ENCODE peak calls at places on chromosome 1, in nine cellular contexts. R, N, U, M, Z, P, I, A and J are unnamed samples. For H3K36me3, the result is how much of the 10 kb centered on the place peaks cover.

GRCh38 chr1:22685675-22686074 is 25.0 kb upstream of the EPHB2 start:
- DNase-seq in P (peak), U (no peak), Z (no peak), N (no peak), A (peak), I (no peak), M (no peak), R (no peak), J (no peak)

GRCh38 chr1:186304982-186305949 is 69.8 kb downstream of the TPR start:
- DNase-seq in P (peak), Z (peak), M (no peak), N (peak), A (no peak), U (peak), R (no peak), I (peak), J (peak)

GRCh38 chr1:161771973-161772372 is 5.9 kb downstream of the ATF6 start:
- DNase-seq in U (no peak), A (no peak), Z (no peak), I (no peak), M (no peak), P (no peak), R (no peak), N (no peak), J (no peak)

GRCh38 chr1:54165146-54165545 is 12.3 kb upstream of the CDCP2 start:
- DNase-seq in M (no peak), R (no peak), I (no peak), N (no peak), P (no peak), Z (no peak), A (no peak), U (no peak), J (no peak)

GRCh38 chr1:9882296-9882944 is 27.6 kb downstream of the CTNNBIP1 start:
- DNase-seq in A (no peak), P (no peak), U (no peak), R (no peak), I (no peak), N (no peak), M (no peak), Z (no peak), J (no peak)

GRCh38 chr1:30788580-30789387 is 31.2 kb upstream of the LAPTM5 start:
- DNase-seq in R (no peak), U (no peak), A (no peak), Z (no peak), M (no peak), I (no peak), P (no peak), N (no peak), J (no peak)

GRCh38 chr1:89552481-89553194 is 28.0 kb downstream of the LRRC8B start:
- DNase-seq in P (peak), A (no peak), N (no peak), R (peak), U (no peak), M (no peak), I (peak), Z (peak), J (no peak)

GRCh38 chr1:2821373-2821955 is 20.0 kb upstream of the TTC34 start:
- DNase-seq in M (no peak), N (no peak), I (no peak), R (no peak), A (no peak), U (no peak), Z (no peak), P (no peak), J (no peak)

GRCh38 chr1:186722711-186723309 is 42.6 kb upstream of the PTGS2 start:
- DNase-seq in I (peak), A (no peak), M (peak), P (peak), U (peak), Z (peak), R (no peak), N (peak), J (no peak)

GRCh38 chr1:199122532-199123311 is 483.9 kb downstream of the PTPRC start:
- DNase-seq in A (peak), P (peak), I (peak), M (no peak), N (no peak), Z (peak), U (peak), R (no peak), J (no peak)

GRCh38 chr1:198641506-198641905 is 2.7 kb downstream of the PTPRC start:
- DNase-seq in N (no peak), I (no peak), P (peak), M (no peak), R (no peak), A (no peak), Z (no peak), U (peak), J (no peak)

GRCh38 chr1:25609921-25610320 is 6.7 kb upstream of the MAN1C1 start:
- DNase-seq in I (peak), N (no peak), Z (peak), A (no peak), M (no peak), U (no peak), P (peak), R (no peak), J (peak)

GRCh38 chr1:236354330-236355147 is 39.5 kb upstream of the EDARADD start:
- DNase-seq in U (no peak), R (no peak), I (peak), A (peak), M (no peak), N (no peak), Z (peak), P (peak), J (no peak)

GRCh38 chr1:28091043-28091781 is 2.8 kb upstream of the EYA3 start:
- DNase-seq in A (no peak), U (peak), I (peak), R (peak), Z (peak), P (peak), M (peak), N (peak), J (peak)

GRCh38 chr1:184802739-184803492 is 48.3 kb upstream of the EDEM3 start:
- DNase-seq in Z (peak), P (peak), R (no peak), A (peak), U (peak), N (no peak), I (peak), M (no peak), J (no peak)

GRCh38 chr1:223834660-223835263 is 11.0 kb downstream of the TP53BP2 start:
- DNase-seq in I (peak), A (peak), P (peak), M (no peak), N (no peak), R (no peak), Z (peak), U (peak), J (no peak)

GRCh38 chr1:217062566-217062965 is 339.3 kb upstream of the ESRRG start:
- DNase-seq in I (no peak), P (no peak), Z (no peak), N (no peak), R (no peak), M (no peak), A (no peak), U (no peak), J (no peak)

GRCh38 chr1:22105611-22106207 is 37.2 kb downstream of the WNT4 start:
- DNase-seq in I (peak), M (peak), R (no peak), Z (peak), P (peak), A (peak), U (peak), N (peak), J (no peak)

GRCh38 chr1:151739590-151740355 is 18.5 kb downstream of the RIIAD1 start:
- DNase-seq in U (peak), P (no peak), R (no peak), A (no peak), I (no peak), M (no peak), Z (no peak), N (no peak), J (peak)

GRCh38 chr1:243742814-243743213 is 107.2 kb downstream of the AKT3 start:
- DNase-seq in P (peak), M (no peak), A (peak), Z (peak), U (peak), I (peak), N (no peak), R (no peak), J (no peak)

GRCh38 chr1:201970334-201971159 is 11.9 kb upstream of the RNPEP start:
- DNase-seq in M (no peak), N (no peak), R (no peak), P (peak), U (no peak), I (peak), Z (no peak), A (peak), J (no peak)

GRCh38 chr1:204045430-204045829 is 27.5 kb upstream of the SOX13 start:
- DNase-seq in R (no peak), Z (no peak), M (no peak), I (no peak), N (no peak), A (no peak), U (no peak), P (no peak), J (no peak)

GRCh38 chr1:186188004-186188539 is 187.0 kb downstream of the TPR start:
- DNase-seq in N (no peak), Z (peak), M (no peak), A (peak), I (peak), U (peak), P (peak), R (no peak), J (no peak)

GRCh38 chr1:35717911-35718476 is 690 bp downstream of the C1orf216 start:
- DNase-seq in A (peak), I (peak), N (peak), R (no peak), P (peak), M (peak), Z (peak), U (peak), J (peak)

GRCh38 chr1:113935176-113935575 is 6.1 kb downstream of the HIPK1 start:
- DNase-seq in Z (no peak), A (no peak), I (no peak), U (no peak), P (no peak), N (no peak), M (no peak), R (no peak), J (no peak)

GRCh38 chr1:33612877-33613487 is 140.5 kb downstream of the ZSCAN20 start:
- DNase-seq in P (peak), M (peak), R (no peak), U (peak), Z (peak), A (peak), I (peak), N (peak), J (peak)

GRCh38 chr1:25996966-25997758 is 701 bp downstream of the PAFAH2 start:
- DNase-seq in N (no peak), P (peak), A (no peak), I (peak), M (peak), Z (peak), U (peak), R (peak), J (no peak)

DNA sequence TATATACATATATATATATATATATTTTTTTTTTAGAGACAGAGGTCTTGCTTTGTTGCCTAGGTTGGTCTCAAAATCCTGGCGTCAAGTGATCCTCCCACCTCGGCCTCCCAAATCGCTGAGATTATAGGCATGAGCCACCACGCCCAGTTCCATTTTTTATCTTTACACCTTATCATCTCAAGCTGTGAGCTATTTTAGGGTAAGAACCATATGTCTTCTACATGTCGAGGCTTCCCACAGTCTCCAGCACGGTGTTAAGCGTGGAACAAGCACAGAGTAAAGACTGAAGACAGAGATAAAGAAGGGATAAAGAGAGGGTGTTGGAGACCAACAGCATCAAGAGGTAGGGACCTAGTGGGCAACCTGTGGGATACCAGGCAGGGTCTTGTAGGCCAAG is 14.2 kb downstream of the ARHGEF2 start:
- DNase-seq in I (no peak), M (no peak), Z (no peak), N (no peak), P (no peak), U (no peak), R (no peak), A (no peak), J (no peak)
- H3K36me3 ChIP-seq in I (half or more), M (under half), Z (under half), N (half or more), P (half or more), U (half or more), R (half or more), A (half or more), J (half or more)

GRCh38 chr1:8323706-8324105 is 5.8 kb downstream of the SLC45A1 start:
- DNase-seq in N (no peak), Z (no peak), U (no peak), M (no peak), A (no peak), R (no peak), I (no peak), P (no peak), J (no peak)
- H3K9ac ChIP-seq in N (no peak), Z (no peak), U (no peak), M (no peak), A (no peak), R (no peak), I (no peak), P (no peak), J (no peak)

DNA sequence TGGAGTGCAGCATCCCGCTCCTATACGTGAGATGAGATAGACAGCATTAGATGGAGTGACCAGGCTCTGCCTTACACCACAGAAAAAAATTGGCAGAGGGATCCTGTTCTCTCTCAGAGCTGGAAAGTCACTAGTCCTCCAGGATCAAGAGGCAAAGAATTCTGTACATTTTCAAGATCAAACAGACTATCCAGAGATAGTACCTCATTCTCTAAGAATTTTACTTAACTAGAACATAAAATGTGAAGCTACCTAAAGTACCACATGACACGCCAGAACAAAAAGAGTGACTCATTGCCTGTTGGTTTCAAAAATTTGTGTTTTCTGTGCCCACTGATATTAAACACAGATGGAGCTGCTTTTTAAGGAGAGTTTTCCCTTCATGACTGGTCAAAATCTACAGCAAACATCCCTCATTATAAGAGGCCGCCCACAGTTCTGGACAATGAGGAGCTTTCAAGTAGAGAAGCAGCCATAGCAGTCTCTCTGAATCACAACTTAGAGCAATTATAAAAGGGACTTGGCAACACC is 32.3 kb downstream of the CD160 start:
- DNase-seq in Z (peak), P (peak), U (peak), N (no peak), A (peak), I (peak), M (no peak), R (no peak), J (no peak)
- H3K36me3 ChIP-seq in Z (under half), P (under half), U (under half), N (under half), A (under half), I (half or more), M (under half), R (under half), J (half or more)

DNA sequence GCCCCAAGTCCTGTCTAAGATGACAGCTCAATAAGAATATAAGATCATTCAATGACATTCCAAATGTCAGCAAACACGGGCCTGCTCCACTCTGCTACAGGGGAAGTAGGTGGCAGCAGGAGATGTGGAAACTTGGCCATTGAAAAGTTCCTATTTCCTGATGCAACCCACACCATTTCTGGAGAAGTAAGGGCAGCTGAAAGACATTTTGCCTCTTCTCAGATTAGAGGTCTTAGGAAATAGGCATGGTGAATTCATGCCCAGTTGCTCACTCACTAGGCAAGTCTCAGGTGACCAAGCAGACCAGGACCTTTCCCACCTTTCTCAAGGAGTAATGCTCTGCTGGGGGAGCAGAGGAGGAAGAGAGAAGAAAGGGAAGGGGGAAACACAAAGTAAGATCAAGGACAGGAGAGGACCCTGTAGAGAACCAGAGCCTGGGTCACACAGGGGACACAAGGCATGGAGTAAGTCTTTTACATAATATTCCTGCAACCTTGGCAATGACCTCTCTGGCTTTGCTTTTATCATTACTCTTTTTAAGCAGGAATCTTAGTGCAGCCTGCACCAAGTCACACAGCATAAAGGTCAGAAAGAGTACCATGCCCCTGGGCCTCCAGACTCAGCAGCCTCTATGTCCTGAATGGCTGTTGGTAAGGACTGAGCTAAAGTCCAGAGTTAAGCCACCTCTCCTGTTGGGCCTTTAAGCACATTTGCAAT is 68.9 kb downstream of the DMAP1 start:
- DNase-seq in A (no peak), I (no peak), M (no peak), Z (no peak), R (no peak), U (no peak), P (no peak), N (no peak), J (no peak)
- H3K9ac ChIP-seq in A (no peak), I (no peak), M (no peak), Z (no peak), R (no peak), U (no peak), P (no peak), N (no peak), J (no peak)

GRCh38 chr1:207789792-207790787 is 38.2 kb downstream of the CD46 start:
- DNase-seq in M (no peak), P (peak), U (peak), A (no peak), Z (no peak), R (no peak), I (peak), N (no peak), J (no peak)

GRCh38 chr1:207791290-207791689 is 39.4 kb downstream of the CD46 start:
- DNase-seq in A (no peak), Z (no peak), N (no peak), I (no peak), R (no peak), M (no peak), P (no peak), U (no peak), J (no peak)

GRCh38 chr1:207787776-207788175 is 35.9 kb downstream of the CD46 start:
- DNase-seq in M (no peak), R (no peak), N (no peak), P (peak), U (peak), A (peak), Z (no peak), I (no peak), J (no peak)

GRCh38 chr1:207793327-207793726 is 41.5 kb downstream of the CD46 start:
- DNase-seq in P (no peak), R (no peak), A (no peak), I (no peak), U (no peak), Z (no peak), M (no peak), N (no peak), J (no peak)

GRCh38 chr1:207789386-207789785 is 37.5 kb downstream of the CD46 start:
- DNase-seq in M (no peak), R (no peak), P (no peak), A (no peak), N (no peak), U (no peak), Z (no peak), I (no peak), J (no peak)
- H3K36me3 ChIP-seq in M (under half), R (under half), P (under half), A (under half), N (half or more), U (half or more), Z (under half), I (half or more), J (half or more)

GRCh38 chr1:183635112-183635605 is 424 bp downstream of the ARPC5 start:
- DNase-seq in I (no peak), N (peak), A (no peak), R (no peak), P (peak), Z (no peak), M (peak), U (no peak), J (no peak)

GRCh38 chr1:183635606-183636333 is at the start of gene ARPC5:
- DNase-seq in R (peak), A (peak), I (peak), Z (peak), N (peak), P (peak), M (peak), U (peak), J (peak)

GRCh38 chr1:183634429-183635065 is 1.0 kb downstream of the ARPC5 start:
- DNase-seq in N (no peak), M (no peak), A (no peak), U (peak), R (no peak), P (peak), I (no peak), Z (no peak), J (no peak)

GRCh38 chr1:183636783-183637182 is 1.2 kb upstream of the ARPC5 start:
- DNase-seq in N (no peak), R (no peak), U (no peak), M (no peak), A (no peak), I (no peak), P (peak), Z (no peak), J (no peak)

GRCh38 chr1:183636334-183636682 is 725 bp upstream of the ARPC5 start:
- DNase-seq in N (peak), U (no peak), A (no peak), R (no peak), M (no peak), I (no peak), Z (no peak), P (no peak), J (no peak)
- H3K9ac ChIP-seq in N (no peak), U (no peak), A (peak), R (peak), M (peak), I (peak), Z (peak), P (peak), J (no peak)

DNA sequence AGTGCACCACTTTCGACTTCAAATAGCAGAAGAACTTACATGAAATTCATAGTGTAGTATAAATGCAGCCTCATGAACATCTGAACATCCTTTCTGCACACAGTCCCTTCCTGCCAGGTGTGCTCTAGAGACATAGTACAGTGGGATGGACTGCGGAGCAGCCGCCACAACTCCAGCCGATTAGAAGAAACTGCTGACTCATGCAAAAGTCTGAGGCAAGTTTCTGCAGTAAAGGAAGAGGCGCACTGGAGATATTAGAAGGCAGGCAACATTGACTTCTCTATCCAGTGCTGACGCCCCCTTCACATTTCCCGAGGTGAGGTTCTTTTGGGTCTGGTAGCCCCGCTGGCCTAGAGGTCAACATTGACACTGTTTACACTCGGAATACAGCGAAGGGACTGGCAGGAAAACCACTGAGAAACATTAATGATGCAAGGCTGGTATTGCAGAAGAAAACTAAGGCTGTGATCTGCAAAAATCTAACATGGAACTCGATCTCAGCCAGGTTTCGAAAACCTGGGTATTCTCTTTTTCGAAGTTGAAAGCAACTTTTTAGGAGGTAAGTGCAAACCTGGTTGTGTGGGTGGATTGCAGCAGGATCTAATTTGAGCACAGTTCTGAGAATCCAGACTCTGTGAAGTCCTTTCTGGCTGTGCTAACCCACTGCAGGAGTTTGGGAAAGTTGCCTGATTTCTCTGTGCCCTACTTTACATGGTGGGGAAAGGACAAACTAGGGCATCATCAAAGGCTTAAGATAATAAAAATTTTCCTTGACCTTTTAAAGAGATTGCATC is 90.7 kb downstream of the CDC7 start:
- DNase-seq in Z (no peak), N (peak), I (no peak), A (no peak), U (no peak), M (no peak), P (no peak), R (no peak), J (peak)
- H3K36me3 ChIP-seq in Z (under half), N (under half), I (under half), A (under half), U (under half), M (under half), P (under half), R (under half), J (under half)

GRCh38 chr1:242524571-242525359 is at the start of gene PLD5:
- DNase-seq in R (no peak), M (no peak), Z (peak), I (no peak), P (peak), N (peak), U (no peak), A (no peak), J (peak)
- H3K9ac ChIP-seq in R (no peak), M (no peak), Z (no peak), I (no peak), P (no peak), N (no peak), U (no peak), A (no peak), J (peak)